ENCODE peak calls at places on chromosomes 5 and 9, in eight cellular contexts. V is H7; Z is transverse colon; X is left cardiac atrium; U is SK-MEL-5; N is stimulated activated CD8-positive, alpha-beta memory T cell treated with anti-CD3 and anti-CD28 coated beads, Interleukin-7, amount 100 ng/mL, for 1 hour; O is AML-193; R is skeletal muscle cell. S is an unnamed sample.

GRCh38 chr5:169280286-169280685 is 20.7 kb downstream of the SLIT3 start:
- DNase-seq in R (no peak), N (no peak), X (peak; percentile 41), Z (no peak), O (no peak), U (no peak), V (no peak), S (no peak)

GRCh38 chr5:138884094-138884493 is 9.0 kb upstream of the LRRTM2 start:
- DNase-seq in Z (no peak), N (no peak), O (no peak), U (no peak), V (no peak), R (no peak), X (no peak), S (peak; percentile 52)

GRCh38 chr9:90124961-90125360 is 517.7 kb downstream of the DIRAS2 start:
- DNase-seq in O (no peak), U (no peak), N (no peak), X (no peak), V (no peak), Z (no peak), R (peak; percentile 8), S (no peak)

GRCh38 chr5:135484563-135485157 is 32.5 kb upstream of the TIFAB start:
- DNase-seq in Z (no peak), O (no peak), R (no peak), N (no peak), X (no peak), U (no peak), V (no peak), S (no peak)

GRCh38 chr5:95759634-95760033 is 28.5 kb downstream of the RHOBTB3 start:
- DNase-seq in R (peak; percentile 59), O (no peak), X (no peak), N (no peak), V (no peak), U (peak; percentile 97), Z (no peak), S (no peak)

GRCh38 chr9:89684912-89685636 is 80.3 kb downstream of the GADD45G start:
- DNase-seq in O (no peak), U (no peak), R (no peak), Z (no peak), V (no peak), N (no peak), X (peak; percentile 63), S (no peak)

GRCh38 chr5:14213253-14213652 is 70.1 kb downstream of the TRIO start:
- DNase-seq in O (no peak), N (no peak), R (no peak), Z (no peak), U (no peak), X (no peak), V (no peak), S (no peak)

GRCh38 chr9:132061526-132061925 is 18.1 kb downstream of the MED27 start:
- DNase-seq in N (no peak), U (no peak), Z (no peak), R (no peak), V (no peak), O (no peak), X (no peak), S (no peak)

GRCh38 chr5:37834542-37835399 is 5.1 kb downstream of the GDNF start:
- DNase-seq in N (no peak), R (no peak), O (no peak), V (peak; percentile 84), U (no peak), X (no peak), Z (no peak), S (peak; percentile 56)

GRCh38 chr9:94139672-94140417 is 55.6 kb downstream of the PTPDC1 start:
- DNase-seq in U (peak; percentile 34), X (peak; percentile 91), R (peak; percentile 92), N (no peak), O (no peak), Z (peak; percentile 74), V (no peak), S (peak; percentile 41)

GRCh38 chr9:134944351-134944802 is 26.7 kb upstream of the FCN1 start:
- DNase-seq in Z (no peak), N (no peak), U (no peak), V (peak; percentile 81), X (peak; percentile 43), R (no peak), O (no peak), S (peak; percentile 56)

GRCh38 chr5:159552751-159553150 is 222.5 kb upstream of the IL12B start:
- DNase-seq in O (no peak), X (no peak), U (no peak), Z (no peak), R (peak; percentile 54), N (no peak), V (no peak), S (no peak)

GRCh38 chr5:1781107-1781506 is 18.5 kb downstream of the MRPL36 start:
- DNase-seq in U (no peak), Z (no peak), N (no peak), X (no peak), R (no peak), V (no peak), O (no peak), S (no peak)

GRCh38 chr9:131276107-131276888 is at the start of gene FAM78A:
- DNase-seq in N (no peak), U (peak; percentile 14), Z (peak; percentile 57), X (peak; percentile 78), R (no peak), O (peak; percentile 30), V (peak; percentile 88), S (peak; percentile 55)

GRCh38 chr9:101119206-101119819 is 90.8 kb downstream of the PLPPR1 start:
- DNase-seq in O (peak; percentile 19), N (no peak), X (peak; percentile 32), V (peak; percentile 47), Z (peak; percentile 49), U (peak; percentile 68), R (no peak), S (peak; percentile 66)

GRCh38 chr5:173012882-173013281 is 29.3 kb downstream of the ATP6V0E1 start:
- DNase-seq in N (no peak), O (no peak), R (no peak), U (no peak), X (no peak), Z (no peak), V (no peak), S (no peak)

GRCh38 chr9:70298245-70298771 is 39.5 kb downstream of the SMC5 start:
- DNase-seq in R (no peak), O (no peak), U (no peak), V (no peak), X (no peak), N (no peak), Z (no peak), S (no peak)

GRCh38 chr5:6616632-6617031 is 16.2 kb downstream of the NSUN2 start:
- DNase-seq in Z (no peak), O (no peak), R (no peak), V (no peak), X (no peak), U (no peak), N (no peak), S (no peak)

GRCh38 chr9:122226758-122227575 is 1.8 kb downstream of the LHX6 start:
- DNase-seq in X (no peak), N (no peak), O (no peak), R (no peak), U (no peak), V (peak; percentile 91), Z (no peak), S (peak; percentile 72)

GRCh38 chr5:178116406-178116885 is 3.1 kb downstream of the N4BP3 start:
- DNase-seq in U (no peak), V (no peak), X (no peak), R (no peak), O (no peak), N (peak; percentile 43), Z (peak; percentile 56), S (no peak)

S was measured in iPS-NIHi11.